ENCODE peak calls at places on chromosomes 6 and 20, in five cellular contexts. One of them, this sample, is unnamed.

GRCh38 chr6:144899161-144899560 is 614.0 kb downstream of the UTRN start:
- DNase-seq in stimulated activated CD8-positive, alpha-beta memory T cell treated with anti-CD3 and anti-CD28 coated beads, Interleukin-15, amount 100 ng/mL, for 24 hours: no peak
- DNase-seq in anterior cingulate cortex: no peak
- DNase-seq in AG08395: peak; percentile 43
- DNase-seq in iPS-NIHi11: no peak
- DNase-seq in this sample: no peak

GRCh38 chr6:45175272-45175671 is 152.9 kb upstream of the RUNX2 start:
- DNase-seq in stimulated activated CD8-positive, alpha-beta memory T cell treated with anti-CD3 and anti-CD28 coated beads, Interleukin-15, amount 100 ng/mL, for 24 hours: no peak
- DNase-seq in anterior cingulate cortex: no peak
- DNase-seq in AG08395: no peak
- DNase-seq in iPS-NIHi11: no peak
- DNase-seq in this sample: no peak

GRCh38 chr20:32793059-32793458 is 26.7 kb upstream of the MAPRE1 start:
- DNase-seq in stimulated activated CD8-positive, alpha-beta memory T cell treated with anti-CD3 and anti-CD28 coated beads, Interleukin-15, amount 100 ng/mL, for 24 hours: no peak
- DNase-seq in anterior cingulate cortex: no peak
- DNase-seq in AG08395: no peak
- DNase-seq in iPS-NIHi11: no peak
- DNase-seq in this sample: no peak

GRCh38 chr6:150185697-150186096 is 42.9 kb downstream of the PPP1R14C start:
- DNase-seq in stimulated activated CD8-positive, alpha-beta memory T cell treated with anti-CD3 and anti-CD28 coated beads, Interleukin-15, amount 100 ng/mL, for 24 hours: no peak
- DNase-seq in anterior cingulate cortex: no peak
- DNase-seq in AG08395: no peak
- DNase-seq in iPS-NIHi11: no peak
- DNase-seq in this sample: no peak

GRCh38 chr6:143612186-143612585 is 65.6 kb upstream of the PHACTR2 start:
- DNase-seq in stimulated activated CD8-positive, alpha-beta memory T cell treated with anti-CD3 and anti-CD28 coated beads, Interleukin-15, amount 100 ng/mL, for 24 hours: no peak
- DNase-seq in anterior cingulate cortex: no peak
- DNase-seq in AG08395: no peak
- DNase-seq in iPS-NIHi11: no peak
- DNase-seq in this sample: no peak

GRCh38 chr20:45095753-45096371 is 5.1 kb downstream of the KCNS1 start:
- DNase-seq in stimulated activated CD8-positive, alpha-beta memory T cell treated with anti-CD3 and anti-CD28 coated beads, Interleukin-15, amount 100 ng/mL, for 24 hours: no peak
- DNase-seq in anterior cingulate cortex: peak; percentile 6
- DNase-seq in AG08395: peak; percentile 70
- DNase-seq in iPS-NIHi11: peak; percentile 83
- DNase-seq in this sample: peak; percentile 72

GRCh38 chr6:8731874-8732273 is 296.5 kb upstream of the SLC35B3 start:
- DNase-seq in stimulated activated CD8-positive, alpha-beta memory T cell treated with anti-CD3 and anti-CD28 coated beads, Interleukin-15, amount 100 ng/mL, for 24 hours: no peak
- DNase-seq in anterior cingulate cortex: no peak
- DNase-seq in AG08395: no peak
- DNase-seq in iPS-NIHi11: no peak
- DNase-seq in this sample: no peak

GRCh38 chr20:58450259-58450658 is 61.2 kb downstream of the VAPB start:
- DNase-seq in stimulated activated CD8-positive, alpha-beta memory T cell treated with anti-CD3 and anti-CD28 coated beads, Interleukin-15, amount 100 ng/mL, for 24 hours: no peak
- DNase-seq in anterior cingulate cortex: no peak
- DNase-seq in AG08395: no peak
- DNase-seq in iPS-NIHi11: no peak
- DNase-seq in this sample: no peak

GRCh38 chr20:16560661-16561060 is 12.6 kb downstream of the KIF16B start:
- DNase-seq in stimulated activated CD8-positive, alpha-beta memory T cell treated with anti-CD3 and anti-CD28 coated beads, Interleukin-15, amount 100 ng/mL, for 24 hours: no peak
- DNase-seq in anterior cingulate cortex: no peak
- DNase-seq in AG08395: no peak
- DNase-seq in iPS-NIHi11: no peak
- DNase-seq in this sample: no peak

GRCh38 chr6:167350731-167351655 is 26.1 kb downstream of the TTLL2 start:
- DNase-seq in stimulated activated CD8-positive, alpha-beta memory T cell treated with anti-CD3 and anti-CD28 coated beads, Interleukin-15, amount 100 ng/mL, for 24 hours: peak; percentile 66
- DNase-seq in anterior cingulate cortex: peak; percentile 14
- DNase-seq in AG08395: peak; percentile 25
- DNase-seq in iPS-NIHi11: peak; percentile 76
- DNase-seq in this sample: peak; percentile 59

This sample was measured in D341Med.